ENCODE peak calls at places on chromosomes 2 and 18, in five cellular contexts. F is prostate gland, T is GM23248, G is neural progenitor cell, I is OCI-LY7. K is an unnamed sample.
A peak's percentile ranks its signal among the peaks of the same experiment; 100 is the strongest.

GRCh38 chr2:55992465-55992864 is 68.9 kb upstream of the EFEMP1 start:
- DNase-seq in G (no peak), I (no peak), F (peak; percentile 4), T (peak; percentile 99), K (no peak)

GRCh38 chr2:57497489-57498096 is 549.0 kb upstream of the VRK2 start:
- DNase-seq in T (peak; percentile 81), I (peak; percentile 45), G (peak; percentile 74), F (peak; percentile 10), K (no peak)

GRCh38 chr2:204072443-204073324 is 136.1 kb downstream of the ICOS start:
- DNase-seq in I (peak; percentile 47), T (peak; percentile 16), G (peak; percentile 65), F (no peak), K (peak; percentile 68)

GRCh38 chr2:148901142-148901541 is 26.1 kb downstream of the KIF5C start:
- DNase-seq in I (peak; percentile 75), F (no peak), G (peak; percentile 32), T (no peak), K (no peak)

GRCh38 chr2:226644342-226644957 is 155.2 kb downstream of the IRS1 start:
- DNase-seq in G (no peak), I (no peak), T (peak; percentile 88), F (no peak), K (no peak)

GRCh38 chr2:151032741-151033152 is 228.9 kb downstream of the RBM43 start:
- DNase-seq in I (no peak), G (no peak), F (no peak), T (peak; percentile 93), K (no peak)

GRCh38 chr2:174138161-174138560 is 110.2 kb downstream of the OLA1 start:
- DNase-seq in G (no peak), F (no peak), T (peak; percentile 7), I (peak; percentile 10), K (no peak)

GRCh38 chr2:213125646-213126347 is 25.6 kb downstream of the IKZF2 start:
- DNase-seq in F (no peak), G (no peak), I (no peak), T (peak; percentile 45), K (no peak)

GRCh38 chr2:181231151-181231550 is 226.0 kb upstream of the ITGA4 start:
- DNase-seq in F (no peak), T (peak; percentile 7), G (peak; percentile 5), I (no peak), K (no peak)

GRCh38 chr18:56919190-56919589 is 227.7 kb upstream of the BOD1L2 start:
- DNase-seq in I (no peak), T (no peak), G (no peak), F (no peak), K (no peak)
- H3K27ac ChIP-seq in I (no peak overlapping the region), T (no peak overlapping the region), G (no peak overlapping the region), F (no peak overlapping the region), K (no peak overlapping the region)

GRCh38 chr2:234290671-234291070 is 206.2 kb downstream of the ARL4C start:
- DNase-seq in G (no peak), T (no peak), I (peak; percentile 64), F (no peak), K (peak; percentile 79)

GRCh38 chr2:234293973-234294372 is 202.9 kb downstream of the ARL4C start:
- DNase-seq in G (no peak), T (no peak), F (no peak), I (peak; percentile 77), K (no peak)

GRCh38 chr2:234291765-234292204 is 205.1 kb downstream of the ARL4C start:
- DNase-seq in T (peak; percentile 69), I (no peak), F (no peak), G (no peak), K (peak; percentile 82)

GRCh38 chr2:234292955-234293228 is 204.0 kb downstream of the ARL4C start:
- DNase-seq in I (peak; percentile 84), F (no peak), T (no peak), G (no peak), K (no peak)

DNA sequence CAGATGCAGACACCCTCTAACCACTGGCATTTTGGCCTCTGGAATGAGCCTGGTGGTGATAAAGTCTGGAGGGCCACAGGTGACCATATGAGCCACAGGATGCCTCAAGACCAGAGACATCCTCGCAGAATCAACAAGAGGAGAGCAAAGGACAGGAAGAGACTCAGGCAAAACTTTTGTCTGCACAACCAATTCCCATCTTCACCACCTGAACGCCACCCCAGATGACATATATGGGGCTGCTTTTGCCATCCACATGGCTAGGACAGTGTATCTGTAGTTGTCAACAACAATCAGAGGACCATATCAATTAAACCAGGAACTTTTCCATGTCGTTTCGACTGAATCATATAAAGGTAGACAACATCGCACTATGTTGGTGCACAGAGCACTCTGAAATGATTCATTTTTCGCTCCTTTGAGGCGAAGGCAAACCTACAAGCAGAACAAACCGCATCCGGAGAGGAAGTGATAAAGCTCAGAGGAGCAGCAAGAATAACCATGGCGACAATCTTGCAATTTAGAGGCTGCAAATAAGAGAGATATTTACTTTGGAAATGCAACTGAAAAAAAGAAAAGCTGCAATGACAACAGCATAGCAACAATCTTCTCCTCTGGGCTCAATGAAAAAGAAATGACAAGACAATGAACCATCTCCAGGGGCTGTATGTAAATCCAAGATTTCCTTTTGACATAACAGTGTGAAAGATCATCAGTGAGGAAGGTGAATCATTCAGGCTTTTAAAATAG is 204.5 kb downstream of the ARL4C start:
- DNase-seq in T (no peak), F (no peak), G (no peak), I (peak; percentile 93), K (peak; percentile 71)
- H3K4me3 ChIP-seq in T (no peak overlapping the region), F (no peak overlapping the region), G (no peak overlapping the region), I (peak overlapping the region; percentile 54), K (peak overlapping the region; percentile 73)

GRCh38 chr18:61869631-61870030 is 23.2 kb downstream of the RNF152 start:
- DNase-seq in I (no peak), T (no peak), F (no peak), G (no peak), K (no peak)

GRCh38 chr18:61865466-61866165 is 27.2 kb downstream of the RNF152 start:
- DNase-seq in T (peak; percentile 38), G (peak; percentile 25), F (no peak), I (no peak), K (no peak)

GRCh38 chr18:61870151-61870550 is 22.7 kb downstream of the RNF152 start:
- DNase-seq in F (no peak), G (no peak), T (peak; percentile 8), I (no peak), K (no peak)
- H3K27ac ChIP-seq in F (peak overlapping the region; percentile 11), G (no peak overlapping the region), T (no peak overlapping the region), I (no peak overlapping the region), K (no peak overlapping the region)

DNA sequence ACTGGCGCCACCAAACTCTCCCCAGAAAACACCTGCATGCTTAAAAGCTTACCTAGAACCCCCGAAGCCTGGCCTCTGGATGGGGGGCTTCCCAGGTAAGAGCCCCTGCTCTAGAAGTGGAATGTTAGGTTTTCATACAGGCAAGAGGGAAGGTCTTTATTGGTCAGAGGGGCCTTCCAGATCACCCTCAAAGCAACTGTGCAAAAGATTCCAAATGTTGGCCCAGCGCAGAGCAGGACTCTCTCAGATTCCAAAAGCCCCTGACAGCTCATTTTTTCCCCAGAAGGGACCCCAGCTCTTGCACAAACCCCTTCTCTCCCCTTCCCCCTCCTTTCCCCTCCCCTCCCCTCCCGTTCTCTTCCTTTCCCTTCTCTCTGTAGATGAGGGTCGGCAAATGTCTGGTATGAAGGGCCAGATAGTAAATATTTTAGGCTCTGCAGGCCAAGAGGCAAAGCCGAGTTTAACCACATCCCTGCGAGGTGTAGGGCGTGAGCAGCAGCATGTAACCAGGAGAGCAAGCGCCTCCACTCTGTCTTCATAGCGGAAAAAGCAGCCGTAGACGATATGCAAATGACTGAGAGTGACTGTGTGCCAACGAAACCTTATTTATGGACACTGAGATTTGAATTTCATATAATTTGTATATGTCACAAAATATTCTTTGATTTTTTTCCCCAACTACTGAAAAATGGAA is 116.9 kb downstream of the SMAD7 start:
- DNase-seq in G (no peak), T (no peak), I (peak; percentile 81), F (no peak), K (peak; percentile 18)
- H3K4me3 ChIP-seq in G (no peak overlapping the region), T (peak overlapping the region; percentile 19), I (peak overlapping the region; percentile 58), F (no peak overlapping the region), K (peak overlapping the region; percentile 74)

GRCh38 chr2:23423062-23423872 is 38.3 kb downstream of the KLHL29 start:
- DNase-seq in G (peak; percentile 45), T (no peak), F (no peak), I (no peak), K (no peak)

GRCh38 chr2:23420840-23421476 is 36.0 kb downstream of the KLHL29 start:
- DNase-seq in F (no peak), G (no peak), I (no peak), T (no peak), K (no peak)

GRCh38 chr2:23420091-23420839 is 35.3 kb downstream of the KLHL29 start:
- DNase-seq in I (no peak), G (no peak), F (no peak), T (no peak), K (no peak)

GRCh38 chr2:23423873-23424680 is 39.1 kb downstream of the KLHL29 start:
- DNase-seq in I (no peak), F (no peak), G (no peak), T (no peak), K (no peak)

DNA sequence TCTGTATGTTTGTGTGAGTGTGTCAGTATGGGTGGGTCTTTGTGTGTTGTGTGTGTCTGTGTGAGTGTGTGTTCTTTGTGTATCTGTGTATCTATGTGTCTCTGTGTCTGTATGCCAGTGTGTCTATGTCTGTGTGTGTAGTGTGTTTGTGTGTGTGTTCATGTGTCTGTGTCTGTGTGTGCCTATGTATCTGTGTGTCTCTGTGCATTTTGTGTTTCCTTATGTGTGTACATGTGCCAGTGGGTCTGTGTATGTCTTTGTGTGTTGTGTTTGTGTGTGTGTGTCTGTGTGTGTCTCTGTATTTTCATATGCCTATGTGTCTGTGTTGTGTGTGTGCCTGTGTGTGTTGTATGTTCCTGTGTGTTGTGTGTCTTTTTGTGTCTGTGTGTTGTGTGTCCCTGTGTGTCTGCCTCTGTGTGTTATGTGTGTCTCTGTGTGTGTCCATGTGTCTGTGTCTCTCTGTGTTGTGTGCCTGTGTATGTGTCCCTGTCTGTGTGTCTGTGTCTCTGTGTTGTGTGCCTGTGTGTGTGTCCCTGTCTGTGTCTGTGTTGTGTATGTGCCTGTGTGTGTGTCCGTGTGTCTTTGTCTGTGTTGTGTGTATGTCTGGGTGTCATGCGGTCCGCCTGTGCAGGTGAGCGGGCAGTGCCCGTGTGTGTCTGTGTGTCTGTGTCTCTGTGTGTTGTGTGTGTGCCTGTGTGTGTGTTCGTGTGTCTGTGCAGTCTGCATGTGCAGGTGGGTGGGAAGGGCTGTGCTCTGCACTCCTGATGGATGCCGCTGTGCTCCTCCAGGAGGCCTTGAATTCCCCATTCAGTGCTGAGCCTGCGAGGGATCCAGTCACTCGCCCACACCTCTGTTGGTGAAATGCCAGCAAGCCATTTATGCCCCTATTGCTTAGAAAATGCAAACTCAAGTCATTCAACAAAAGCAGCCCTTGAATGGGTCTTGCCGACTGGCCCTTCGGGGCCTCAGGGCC is 37.4 kb downstream of the KLHL29 start:
- DNase-seq in T (no peak), G (no peak), I (no peak), F (no peak), K (no peak)
- H3K27ac ChIP-seq in T (no peak overlapping the region), G (peak overlapping the region; percentile 54), I (no peak overlapping the region), F (no peak overlapping the region), K (no peak overlapping the region)

K was measured in CD4-positive, CD25-positive, alpha-beta regulatory T cell.